ENCODE peak calls at places on chromosome 17, in seven cellular contexts. O, I, G, X, N, M and A are unnamed samples.

GRCh38 chr17:82943751-82944150 is 103.9 kb upstream of the ZNF750 start:
- DNase-seq in O (no peak), I (no peak), G (no peak), X (no peak), N (no peak), M (no peak), A (no peak)

GRCh38 chr17:4559139-4559791 is 1.1 kb downstream of the GGT6 start:
- DNase-seq in O (no peak), I (no peak), G (no peak), X (no peak), N (no peak), M (no peak), A (no peak)

GRCh38 chr17:15659236-15659635 is 24.9 kb downstream of the TRIM16 start:
- DNase-seq in O (no peak), I (no peak), G (no peak), X (no peak), N (no peak), M (no peak), A (no peak)

GRCh38 chr17:35568561-35568960 is 7.9 kb upstream of the SLFN14 start:
- DNase-seq in O (no peak), I (peak; percentile 27), G (no peak), X (peak; percentile 29), N (peak; percentile 26), M (no peak), A (peak; percentile 30)

GRCh38 chr17:74785096-74785980 is 9.2 kb upstream of the NAT9 start:
- DNase-seq in O (no peak), I (no peak), G (no peak), X (no peak), N (no peak), M (no peak), A (peak; percentile 66)

GRCh38 chr17:41150026-41150425 is 401 bp upstream of the KRTAP4-5 start:
- DNase-seq in O (no peak), I (no peak), G (no peak), X (no peak), N (no peak), M (no peak), A (no peak)

GRCh38 chr17:79187186-79187585 is 112.6 kb downstream of the ENGASE start:
- DNase-seq in O (no peak), I (no peak), G (no peak), X (no peak), N (no peak), M (no peak), A (peak; percentile 23)

GRCh38 chr17:73924083-73924482 is 279.4 kb upstream of the RPL38 start:
- DNase-seq in O (no peak), I (no peak), G (no peak), X (no peak), N (no peak), M (no peak), A (no peak)

GRCh38 chr17:74241434-74241833 is 28.1 kb downstream of the TTYH2 start:
- DNase-seq in O (no peak), I (no peak), G (no peak), X (no peak), N (no peak), M (no peak), A (no peak)

GRCh38 chr17:82030470-82031302 is 792 bp upstream of the RAC3 start:
- DNase-seq in O (peak; percentile 70), I (peak; percentile 96), G (no peak), X (no peak), N (peak; percentile 70), M (peak; percentile 72), A (peak; percentile 91)

GRCh38 chr17:79038545-79039135 is 14.7 kb downstream of the C1QTNF1 start:
- DNase-seq in O (no peak), I (no peak), G (no peak), X (no peak), N (no peak), M (no peak), A (no peak)

GRCh38 chr17:12519956-12520594 is 145.6 kb upstream of the MYOCD start:
- DNase-seq in O (no peak), I (no peak), G (no peak), X (no peak), N (no peak), M (no peak), A (no peak)

GRCh38 chr17:38746004-38746892 is 1.9 kb downstream of the PCGF2 start:
- DNase-seq in O (no peak), I (no peak), G (no peak), X (peak; percentile 98), N (no peak), M (no peak), A (no peak)

GRCh38 chr17:81534157-81535006 is 6.2 kb downstream of the FSCN2 start:
- DNase-seq in O (no peak), I (peak; percentile 80), G (no peak), X (no peak), N (no peak), M (no peak), A (peak; percentile 42)

GRCh38 chr17:45868276-45868675 is 23.6 kb downstream of the SPPL2C start:
- DNase-seq in O (no peak), I (no peak), G (no peak), X (no peak), N (no peak), M (no peak), A (no peak)

GRCh38 chr17:30278032-30278431 is 13.7 kb downstream of the BLMH start:
- DNase-seq in O (no peak), I (peak; percentile 45), G (no peak), X (peak; percentile 49), N (no peak), M (no peak), A (peak; percentile 55)

GRCh38 chr17:55693244-55694216 is 29.1 kb downstream of the TMEM100 start:
- DNase-seq in O (no peak), I (peak; percentile 34), G (no peak), X (no peak), N (no peak), M (no peak), A (no peak)

GRCh38 chr17:80646328-80646727 is 101.7 kb downstream of the RPTOR start:
- DNase-seq in O (no peak), I (no peak), G (no peak), X (no peak), N (no peak), M (no peak), A (no peak)

GRCh38 chr17:76901542-76902197 is 33.5 kb downstream of the MGAT5B start:
- DNase-seq in O (no peak), I (no peak), G (no peak), X (no peak), N (no peak), M (no peak), A (no peak)

GRCh38 chr17:65902165-65902564 is 289.8 kb downstream of the CEP112 start:
- DNase-seq in O (no peak), I (no peak), G (no peak), X (no peak), N (no peak), M (no peak), A (no peak)

GRCh38 chr17:65901394-65901793 is 290.5 kb downstream of the CEP112 start:
- DNase-seq in O (no peak), I (peak; percentile 15), G (no peak), X (no peak), N (no peak), M (no peak), A (no peak)

GRCh38 chr17:65902831-65903549 is 288.9 kb downstream of the CEP112 start:
- DNase-seq in O (no peak), I (no peak), G (no peak), X (no peak), N (no peak), M (no peak), A (no peak)
- TF ChIP-seq JUND in O (no peak), I (no peak), G (no peak), X (no peak), N (no peak), M (no peak), A (no peak)

GRCh38 chr17:22695228-22695619 is 1002.9 kb downstream of the KCNJ18 start:
- DNase-seq in O (no peak), I (peak; percentile 26), G (no peak), X (no peak), N (peak; percentile 14), M (no peak), A (no peak)
- TF ChIP-seq JUND in O (no peak), I (no peak), G (no peak), X (no peak), N (no peak), M (no peak), A (no peak)

GRCh38 chr17:27667656-27668487 is 36.9 kb downstream of the LGALS9 start:
- DNase-seq in O (no peak), I (no peak), G (no peak), X (no peak), N (no peak), M (no peak), A (no peak)
- TF ChIP-seq JUND in O (no peak), I (no peak), G (no peak), X (no peak), N (no peak), M (no peak), A (no peak)

GRCh38 chr17:29037739-29038465 is 5.0 kb upstream of the PIPOX start:
- DNase-seq in O (no peak), I (peak; percentile 69), G (no peak), X (no peak), N (no peak), M (no peak), A (no peak)

GRCh38 chr17:29042026-29042678 is 789 bp upstream of the PIPOX start:
- DNase-seq in O (no peak), I (no peak), G (no peak), X (no peak), N (no peak), M (no peak), A (no peak)

GRCh38 chr17:29041091-29041490 is 1.9 kb upstream of the PIPOX start:
- DNase-seq in O (no peak), I (no peak), G (no peak), X (no peak), N (no peak), M (no peak), A (no peak)

GRCh38 chr17:29038511-29039300 is 4.2 kb upstream of the PIPOX start:
- DNase-seq in O (no peak), I (peak; percentile 41), G (no peak), X (no peak), N (no peak), M (no peak), A (no peak)

DNA sequence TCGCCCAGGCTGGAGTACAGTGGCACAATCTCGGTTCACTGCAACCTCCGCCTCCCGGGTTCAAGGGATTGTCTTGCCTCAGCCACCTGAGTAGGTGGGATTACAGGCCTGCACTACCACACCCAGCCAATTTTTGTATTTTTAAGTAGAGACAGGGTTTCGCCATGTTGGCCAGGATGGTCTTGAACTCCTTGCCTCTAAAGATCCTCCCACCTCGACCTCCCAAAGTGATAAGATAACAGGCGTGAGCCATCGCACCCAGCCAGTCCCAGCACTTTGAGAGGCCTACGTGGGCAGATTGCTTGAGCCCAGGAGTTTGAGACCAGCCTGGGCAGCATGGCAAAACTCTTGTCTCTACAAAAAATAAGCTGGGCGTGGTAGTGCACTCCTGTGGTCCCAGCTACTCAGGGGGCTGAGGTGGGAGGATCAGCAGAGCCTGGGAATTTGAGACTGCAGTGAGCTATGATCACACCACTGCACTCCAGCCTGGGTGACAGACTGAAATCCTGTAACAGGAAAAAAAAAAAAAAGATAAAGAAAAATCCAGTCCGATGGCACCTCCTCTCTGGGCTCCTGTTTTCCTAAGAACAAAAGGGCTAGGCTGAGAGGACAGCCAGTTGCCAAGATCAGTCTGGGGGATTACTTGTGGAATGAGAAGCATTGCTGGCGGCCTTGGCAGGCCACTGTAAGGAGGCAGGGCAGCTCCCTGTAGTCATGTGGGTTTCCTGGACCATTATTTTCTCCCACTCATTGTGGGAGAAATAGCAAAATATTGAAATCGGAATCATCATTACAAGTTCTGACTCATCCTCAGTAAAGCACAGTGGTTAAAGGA is 3.0 kb upstream of the PIPOX start:
- DNase-seq in O (no peak), I (no peak), G (no peak), X (no peak), N (no peak), M (no peak), A (no peak)
- TF ChIP-seq JUND in O (no peak), I (no peak), G (no peak), X (no peak), N (no peak), M (no peak), A (no peak)